ENCODE peak calls at places on chromosomes 7 and 10, in nine cellular contexts. E is MM.1S; N is CD8-positive, alpha-beta memory T cell; Z is transverse colon; C is cardiac muscle cell; K is astrocyte; Y is CD8-positive, alpha-beta T cell; Q is brain microvascular endothelial cell; B is uterus. M is an unnamed sample.

GRCh38 chr10:77189056-77189455 is 448.6 kb downstream of the KCNMA1 start:
- DNase-seq in Z (no peak), Y (no peak), K (no peak), Q (no peak), E (no peak), C (no peak), N (no peak), B (no peak), M (no peak)

GRCh38 chr7:1505731-1506550 is 1.8 kb upstream of the INTS1 start:
- DNase-seq in E (no peak), N (no peak), Y (no peak), Z (no peak), Q (no peak), B (no peak), C (no peak), K (no peak), M (no peak)

GRCh38 chr10:127563718-127564553 is 14.8 kb downstream of the NPS start:
- DNase-seq in Y (no peak), Q (no peak), K (no peak), N (no peak), B (no peak), C (no peak), E (peak), Z (peak), M (no peak)

GRCh38 chr7:1839701-1840100 is 169.6 kb downstream of the ELFN1 start:
- DNase-seq in C (no peak), N (no peak), B (no peak), E (no peak), K (no peak), Z (peak), Q (no peak), Y (no peak), M (no peak)

GRCh38 chr7:129066290-129067131 is 11.6 kb upstream of the TNPO3 start:
- DNase-seq in Z (no peak), Q (peak), E (no peak), B (no peak), K (peak), N (no peak), Y (no peak), C (peak), M (no peak)

GRCh38 chr10:125839176-125839575 is 15.8 kb downstream of the BCCIP start:
- DNase-seq in Y (no peak), N (no peak), B (no peak), E (no peak), Z (no peak), C (no peak), K (no peak), Q (no peak), M (no peak)

GRCh38 chr10:50557130-50557682 is 66.5 kb downstream of the SGMS1 start:
- DNase-seq in K (no peak), E (no peak), N (no peak), B (no peak), Z (no peak), Y (no peak), C (no peak), Q (no peak), M (no peak)

GRCh38 chr10:122786269-122786668 is 59.4 kb downstream of the CUZD1 start:
- DNase-seq in B (no peak), N (no peak), C (peak), Q (peak), K (peak), Y (no peak), E (peak), Z (no peak), M (no peak)

GRCh38 chr7:120023494-120024167 is 249.3 kb upstream of the KCND2 start:
- DNase-seq in B (no peak), Z (no peak), N (no peak), E (no peak), Q (peak), K (peak), C (peak), Y (no peak), M (no peak)

GRCh38 chr7:27092753-27093097 is 3.1 kb downstream of the HOXA1 start:
- DNase-seq in Y (no peak), C (no peak), N (no peak), K (no peak), Z (no peak), B (no peak), Q (no peak), E (no peak), M (no peak)

GRCh38 chr10:79344502-79345195 is 2.6 kb upstream of the PPIF start:
- DNase-seq in E (peak), Y (no peak), N (no peak), B (no peak), Q (no peak), Z (no peak), K (no peak), C (no peak), M (no peak)

GRCh38 chr10:90032519-90032918 is 331.1 kb downstream of the KIF20B start:
- DNase-seq in Z (no peak), B (no peak), E (no peak), Q (no peak), C (peak), Y (no peak), K (peak), N (no peak), M (no peak)

GRCh38 chr7:115680921-115681320 is 349.6 kb downstream of the TFEC start:
- DNase-seq in N (no peak), B (no peak), Y (no peak), Q (no peak), C (no peak), K (no peak), E (no peak), Z (no peak), M (no peak)

GRCh38 chr10:55630491-55631056 is 730.5 kb downstream of the ZWINT start:
- DNase-seq in Y (no peak), Z (no peak), K (no peak), N (no peak), C (peak), Q (no peak), B (no peak), E (no peak), M (no peak)

GRCh38 chr7:103637726-103638125 is 191.7 kb upstream of the SLC26A5 start:
- DNase-seq in Q (peak), K (peak), Z (no peak), Y (no peak), E (no peak), C (no peak), N (no peak), B (no peak), M (no peak)

GRCh38 chr7:158732483-158733219 is 28.0 kb upstream of the NCAPG2 start:
- DNase-seq in K (no peak), B (no peak), E (no peak), C (no peak), Z (no peak), Q (no peak), Y (no peak), N (no peak), M (no peak)
- H3K27ac ChIP-seq in K (no peak), B (no peak), E (no peak), C (no peak), Z (no peak), Q (no peak), Y (no peak), N (no peak), M (no peak)

GRCh38 chr10:3126741-3127342 is 45.7 kb downstream of the PITRM1 start:
- DNase-seq in K (no peak), Y (no peak), Q (no peak), N (no peak), E (no peak), C (peak), B (no peak), Z (peak), M (no peak)
- H3K27ac ChIP-seq in K (no peak), Y (no peak), Q (no peak), N (no peak), E (no peak), C (peak), B (no peak), Z (peak), M (no peak)

GRCh38 chr7:47407136-47407535 is 174.8 kb downstream of the TNS3 start:
- DNase-seq in N (no peak), E (no peak), C (no peak), Y (no peak), B (peak), Z (peak), K (no peak), Q (no peak), M (no peak)
- H3K27ac ChIP-seq in N (no peak), E (no peak), C (no peak), Y (no peak), B (peak), Z (peak), K (no peak), Q (no peak), M (no peak)

DNA sequence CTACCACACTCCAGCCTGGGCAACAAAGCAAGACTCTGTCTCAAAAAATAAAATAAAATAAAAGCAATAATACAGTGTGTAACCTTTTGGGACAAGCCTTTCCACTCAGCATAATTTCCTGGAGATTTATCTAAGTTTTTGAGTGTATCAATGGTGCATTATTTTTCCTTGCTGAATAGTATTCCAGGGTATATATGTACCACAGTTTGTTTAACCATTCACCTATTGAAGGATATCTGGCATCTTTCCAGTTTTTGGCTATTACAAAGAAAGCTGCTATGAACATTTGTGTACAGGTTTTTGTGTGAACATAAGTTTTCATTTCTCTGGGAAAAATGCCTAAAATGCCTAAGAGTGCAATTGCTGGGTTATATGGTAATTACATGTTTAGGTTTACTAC is 59.9 kb downstream of the RBM20 start:
- DNase-seq in N (no peak), Y (no peak), E (no peak), K (no peak), C (no peak), Z (no peak), B (no peak), Q (no peak), M (no peak)
- H3K27ac ChIP-seq in N (no peak), Y (no peak), E (no peak), K (no peak), C (peak), Z (no peak), B (no peak), Q (no peak), M (no peak)

GRCh38 chr10:91172348-91172747 is 48.1 kb upstream of the PCGF5 start:
- DNase-seq in K (no peak), Z (no peak), N (no peak), Y (no peak), C (no peak), E (no peak), B (no peak), Q (no peak), M (no peak)

GRCh38 chr10:91170418-91170817 is 50.0 kb upstream of the PCGF5 start:
- DNase-seq in C (no peak), E (no peak), Z (no peak), N (no peak), Q (no peak), K (no peak), B (no peak), Y (no peak), M (no peak)

GRCh38 chr10:91167406-91167805 is 53.1 kb upstream of the PCGF5 start:
- DNase-seq in Y (no peak), N (no peak), C (no peak), Q (no peak), K (no peak), Z (no peak), E (no peak), B (no peak), M (no peak)

DNA sequence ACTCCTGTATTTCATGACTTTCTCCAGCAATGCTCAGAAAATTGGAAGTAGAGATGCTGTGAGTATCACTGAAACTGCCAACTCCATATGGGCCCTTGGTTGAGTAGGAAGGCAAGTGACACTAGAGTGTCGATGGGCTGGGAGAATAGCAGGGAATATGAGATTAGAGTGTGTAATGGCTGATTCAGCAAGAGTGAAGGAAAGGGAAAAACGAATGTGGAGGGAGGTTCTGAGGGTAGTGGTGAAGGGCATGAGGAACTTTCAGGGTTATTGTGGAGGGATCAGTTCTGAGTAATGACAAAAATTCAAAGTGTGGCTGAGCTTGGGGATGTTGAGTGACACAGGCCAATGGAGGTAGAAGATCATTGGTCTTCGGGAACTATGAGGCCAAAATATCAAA is 49.0 kb upstream of the PCGF5 start:
- DNase-seq in Q (no peak), Y (no peak), K (no peak), N (no peak), B (no peak), Z (no peak), C (no peak), E (no peak), M (no peak)
- H3K27ac ChIP-seq in Q (no peak), Y (no peak), K (no peak), N (no peak), B (no peak), Z (no peak), C (no peak), E (no peak), M (no peak)

M was measured in substantia nigra.